ENCODE peak calls at places on chromosomes 13 and 19, in eight cellular contexts. One of them, this sample, is unnamed.

GRCh38 chr13:101579291-101579802 is 126.9 kb downstream of the ITGBL1 start:
- DNase-seq in hypothalamus: no peak
- DNase-seq in stimulated activated CD4-positive, alpha-beta T cell treated with anti-CD3 and anti-CD28 coated beads, Interleukin-1b, Interleukin-23, amount 100 ng/mL, for 1 hour: no peak
- DNase-seq in T-cell: no peak
- DNase-seq in memory B cell: no peak
- DNase-seq in uterus: no peak
- DNase-seq in substantia nigra: no peak
- DNase-seq in frontal cortex: no peak
- DNase-seq in this sample: no peak

GRCh38 chr19:42111811-42112210 is 20.4 kb downstream of the POU2F2 start:
- DNase-seq in hypothalamus: no peak
- DNase-seq in stimulated activated CD4-positive, alpha-beta T cell treated with anti-CD3 and anti-CD28 coated beads, Interleukin-1b, Interleukin-23, amount 100 ng/mL, for 1 hour: no peak
- DNase-seq in T-cell: no peak
- DNase-seq in memory B cell: no peak
- DNase-seq in uterus: no peak
- DNase-seq in substantia nigra: no peak
- DNase-seq in frontal cortex: no peak
- DNase-seq in this sample: no peak

GRCh38 chr19:43718627-43719377 is 2.9 kb downstream of the IRGC start:
- DNase-seq in hypothalamus: no peak
- DNase-seq in stimulated activated CD4-positive, alpha-beta T cell treated with anti-CD3 and anti-CD28 coated beads, Interleukin-1b, Interleukin-23, amount 100 ng/mL, for 1 hour: no peak
- DNase-seq in T-cell: no peak
- DNase-seq in memory B cell: no peak
- DNase-seq in uterus: no peak
- DNase-seq in substantia nigra: no peak
- DNase-seq in frontal cortex: no peak
- DNase-seq in this sample: no peak

GRCh38 chr19:5293607-5294089 is 47.0 kb downstream of the PTPRS start:
- DNase-seq in hypothalamus: no peak
- DNase-seq in stimulated activated CD4-positive, alpha-beta T cell treated with anti-CD3 and anti-CD28 coated beads, Interleukin-1b, Interleukin-23, amount 100 ng/mL, for 1 hour: no peak
- DNase-seq in T-cell: no peak
- DNase-seq in memory B cell: no peak
- DNase-seq in uterus: peak
- DNase-seq in substantia nigra: no peak
- DNase-seq in frontal cortex: peak
- DNase-seq in this sample: no peak

GRCh38 chr13:85666356-85666755 is 132.9 kb downstream of the SLITRK6 start:
- DNase-seq in hypothalamus: no peak
- DNase-seq in stimulated activated CD4-positive, alpha-beta T cell treated with anti-CD3 and anti-CD28 coated beads, Interleukin-1b, Interleukin-23, amount 100 ng/mL, for 1 hour: no peak
- DNase-seq in T-cell: no peak
- DNase-seq in memory B cell: no peak
- DNase-seq in uterus: no peak
- DNase-seq in substantia nigra: no peak
- DNase-seq in frontal cortex: no peak
- DNase-seq in this sample: peak

GRCh38 chr13:34474469-34474868 is 467.6 kb upstream of the NBEA start:
- DNase-seq in hypothalamus: no peak
- DNase-seq in stimulated activated CD4-positive, alpha-beta T cell treated with anti-CD3 and anti-CD28 coated beads, Interleukin-1b, Interleukin-23, amount 100 ng/mL, for 1 hour: no peak
- DNase-seq in T-cell: no peak
- DNase-seq in memory B cell: no peak
- DNase-seq in uterus: no peak
- DNase-seq in substantia nigra: no peak
- DNase-seq in frontal cortex: no peak
- DNase-seq in this sample: no peak

GRCh38 chr19:31506102-31506501 is 156.9 kb upstream of the TSHZ3 start:
- DNase-seq in hypothalamus: no peak
- DNase-seq in stimulated activated CD4-positive, alpha-beta T cell treated with anti-CD3 and anti-CD28 coated beads, Interleukin-1b, Interleukin-23, amount 100 ng/mL, for 1 hour: no peak
- DNase-seq in T-cell: no peak
- DNase-seq in memory B cell: no peak
- DNase-seq in uterus: no peak
- DNase-seq in substantia nigra: no peak
- DNase-seq in frontal cortex: no peak
- DNase-seq in this sample: no peak

GRCh38 chr19:1592023-1592754 is 476 bp downstream of the MBD3 start:
- DNase-seq in hypothalamus: peak
- DNase-seq in stimulated activated CD4-positive, alpha-beta T cell treated with anti-CD3 and anti-CD28 coated beads, Interleukin-1b, Interleukin-23, amount 100 ng/mL, for 1 hour: peak
- DNase-seq in T-cell: peak
- DNase-seq in memory B cell: peak
- DNase-seq in uterus: peak
- DNase-seq in substantia nigra: peak
- DNase-seq in frontal cortex: peak
- DNase-seq in this sample: no peak

GRCh38 chr13:106390360-106390759 is 145.1 kb downstream of the EFNB2 start:
- DNase-seq in hypothalamus: no peak
- DNase-seq in stimulated activated CD4-positive, alpha-beta T cell treated with anti-CD3 and anti-CD28 coated beads, Interleukin-1b, Interleukin-23, amount 100 ng/mL, for 1 hour: no peak
- DNase-seq in T-cell: no peak
- DNase-seq in memory B cell: no peak
- DNase-seq in uterus: no peak
- DNase-seq in substantia nigra: no peak
- DNase-seq in frontal cortex: no peak
- DNase-seq in this sample: no peak

GRCh38 chr19:48841571-48841970 is 5.3 kb upstream of the HSD17B14 start:
- DNase-seq in hypothalamus: no peak
- DNase-seq in stimulated activated CD4-positive, alpha-beta T cell treated with anti-CD3 and anti-CD28 coated beads, Interleukin-1b, Interleukin-23, amount 100 ng/mL, for 1 hour: no peak
- DNase-seq in T-cell: no peak
- DNase-seq in memory B cell: no peak
- DNase-seq in uterus: no peak
- DNase-seq in substantia nigra: no peak
- DNase-seq in frontal cortex: no peak
- DNase-seq in this sample: no peak

GRCh38 chr19:39111593-39112199 is 13.9 kb upstream of the PAK4 start:
- DNase-seq in hypothalamus: no peak
- DNase-seq in stimulated activated CD4-positive, alpha-beta T cell treated with anti-CD3 and anti-CD28 coated beads, Interleukin-1b, Interleukin-23, amount 100 ng/mL, for 1 hour: no peak
- DNase-seq in T-cell: no peak
- DNase-seq in memory B cell: no peak
- DNase-seq in uterus: no peak
- DNase-seq in substantia nigra: no peak
- DNase-seq in frontal cortex: no peak
- DNase-seq in this sample: no peak